ENCODE peak calls at places on chromosomes 7 and 10, in six cellular contexts. One of them, this sample, is unnamed.

GRCh38 chr7:8109196-8110022 is 140.8 kb downstream of the GLCCI1 start:
- DNase-seq in heart left ventricle: no peak
- DNase-seq in ovary: no peak
- DNase-seq in RPMI7951: no peak
- DNase-seq in HuH-7.5: no peak
- DNase-seq in skeletal muscle cell: peak; percentile 7
- DNase-seq in this sample: no peak

GRCh38 chr7:64618785-64619456 is 47.0 kb upstream of the ZNF107 start:
- DNase-seq in heart left ventricle: peak; percentile 21
- DNase-seq in ovary: no peak
- DNase-seq in RPMI7951: peak; percentile 58
- DNase-seq in HuH-7.5: no peak
- DNase-seq in skeletal muscle cell: peak; percentile 5
- DNase-seq in this sample: no peak

GRCh38 chr10:74738543-74738942 is 87.9 kb upstream of the KAT6B start:
- DNase-seq in heart left ventricle: no peak
- DNase-seq in ovary: no peak
- DNase-seq in RPMI7951: no peak
- DNase-seq in HuH-7.5: no peak
- DNase-seq in skeletal muscle cell: no peak
- DNase-seq in this sample: no peak

GRCh38 chr7:45647967-45648670 is 74.0 kb downstream of the ADCY1 start:
- DNase-seq in heart left ventricle: no peak
- DNase-seq in ovary: no peak
- DNase-seq in RPMI7951: no peak
- DNase-seq in HuH-7.5: no peak
- DNase-seq in skeletal muscle cell: no peak
- DNase-seq in this sample: no peak

GRCh38 chr7:106062521-106062931 is 49.6 kb downstream of the SYPL1 start:
- DNase-seq in heart left ventricle: no peak
- DNase-seq in ovary: no peak
- DNase-seq in RPMI7951: no peak
- DNase-seq in HuH-7.5: no peak
- DNase-seq in skeletal muscle cell: no peak
- DNase-seq in this sample: no peak

GRCh38 chr7:112452102-112452888 is 2.0 kb downstream of the IFRD1 start:
- DNase-seq in heart left ventricle: peak; percentile 56
- DNase-seq in ovary: peak; percentile 51
- DNase-seq in RPMI7951: peak; percentile 59
- DNase-seq in HuH-7.5: no peak
- DNase-seq in skeletal muscle cell: no peak
- DNase-seq in this sample: peak; percentile 27

GRCh38 chr10:110353244-110354119 is 48.8 kb upstream of the SMNDC1 start:
- DNase-seq in heart left ventricle: no peak
- DNase-seq in ovary: no peak
- DNase-seq in RPMI7951: peak; percentile 79
- DNase-seq in HuH-7.5: no peak
- DNase-seq in skeletal muscle cell: peak; percentile 90
- DNase-seq in this sample: no peak

GRCh38 chr10:89210794-89211425 is 3.8 kb upstream of the CH25H start:
- DNase-seq in heart left ventricle: no peak
- DNase-seq in ovary: no peak
- DNase-seq in RPMI7951: no peak
- DNase-seq in HuH-7.5: no peak
- DNase-seq in skeletal muscle cell: no peak
- DNase-seq in this sample: no peak

GRCh38 chr7:30562909-30563308 is 31.8 kb upstream of the GARS1 start:
- DNase-seq in heart left ventricle: no peak
- DNase-seq in ovary: no peak
- DNase-seq in RPMI7951: no peak
- DNase-seq in HuH-7.5: no peak
- DNase-seq in skeletal muscle cell: no peak
- DNase-seq in this sample: no peak